ENCODE peak calls at places on chromosomes 5 and 9, in ten cellular contexts. G is mucosa of descending colon, I is aorta, D is Panc1, S is MM.1S, W is neuronal stem cell, O is psoas muscle, Y is GM06990, H is prostate gland, U is ovary. F is an unnamed sample.

GRCh38 chr9:115855458-115856133 is 298.0 kb upstream of the PAPPA start:
- DNase-seq in G (no peak), I (no peak), D (no peak), S (no peak), W (peak; percentile 41), O (no peak), Y (no peak), H (no peak), U (no peak), F (no peak)

GRCh38 chr9:4073371-4073770 is 226.5 kb downstream of the GLIS3 start:
- DNase-seq in G (no peak), I (no peak), D (peak; percentile 2), S (no peak), W (no peak), O (no peak), Y (no peak), H (no peak), U (no peak), F (no peak)

GRCh38 chr5:159094745-159095144 is 5.0 kb downstream of the EBF1 start:
- DNase-seq in G (peak; percentile 48), I (peak; percentile 88), D (no peak), S (peak; percentile 28), W (no peak), O (peak; percentile 83), Y (peak; percentile 56), H (no peak), U (peak; percentile 87), F (peak; percentile 85)

GRCh38 chr5:73435640-73436534 is 12.7 kb downstream of the FOXD1 start:
- DNase-seq in G (no peak), I (no peak), D (no peak), S (no peak), W (no peak), O (no peak), Y (no peak), H (no peak), U (no peak), F (no peak)

GRCh38 chr9:5626727-5627634 is 1.9 kb upstream of the RIC1 start:
- DNase-seq in G (no peak), I (peak; percentile 65), D (no peak), S (peak; percentile 93), W (no peak), O (peak; percentile 73), Y (peak; percentile 84), H (peak; percentile 22), U (no peak), F (no peak)

GRCh38 chr5:107812570-107813141 is 141.9 kb upstream of the EFNA5 start:
- DNase-seq in G (no peak), I (no peak), D (no peak), S (no peak), W (no peak), O (no peak), Y (peak; percentile 69), H (no peak), U (no peak), F (no peak)

GRCh38 chr9:92100237-92100911 is 14.8 kb downstream of the SPTLC1 start:
- DNase-seq in G (no peak), I (no peak), D (peak; percentile 62), S (no peak), W (no peak), O (no peak), Y (no peak), H (no peak), U (no peak), F (no peak)

GRCh38 chr9:77575785-77576184 is 72.3 kb downstream of the GNA14 start:
- DNase-seq in G (no peak), I (no peak), D (no peak), S (peak; percentile 47), W (peak; percentile 48), O (no peak), Y (no peak), H (no peak), U (no peak), F (no peak)

GRCh38 chr9:78167356-78167755 is 68.5 kb upstream of the CEP78 start:
- DNase-seq in G (no peak), I (no peak), D (no peak), S (no peak), W (no peak), O (no peak), Y (no peak), H (peak; percentile 81), U (no peak), F (no peak)

GRCh38 chr9:134593756-134594375 is 47.7 kb upstream of the COL5A1 start:
- DNase-seq in G (no peak), I (no peak), D (no peak), S (no peak), W (no peak), O (no peak), Y (no peak), H (no peak), U (no peak), F (no peak)

GRCh38 chr5:177301503-177302165 is 1.9 kb downstream of the RAB24 start:
- DNase-seq in G (peak; percentile 75), I (no peak), D (no peak), S (peak; percentile 87), W (no peak), O (peak; percentile 54), Y (no peak), H (peak; percentile 89), U (no peak), F (peak; percentile 88)

GRCh38 chr9:105024529-105024928 is 96.6 kb upstream of the ABCA1 start:
- DNase-seq in G (no peak), I (no peak), D (no peak), S (no peak), W (no peak), O (no peak), Y (no peak), H (no peak), U (no peak), F (no peak)
- H3K36me3 ChIP-seq in G (no peaks in the 10 kb centered on the region), I (no peaks in the 10 kb centered on the region), D (no peaks in the 10 kb centered on the region), S (no peaks in the 10 kb centered on the region), W (no peaks in the 10 kb centered on the region), O (no peaks in the 10 kb centered on the region), Y (no peaks in the 10 kb centered on the region), H (no peaks in the 10 kb centered on the region), U (no peaks in the 10 kb centered on the region), F (no peaks in the 10 kb centered on the region)

DNA sequence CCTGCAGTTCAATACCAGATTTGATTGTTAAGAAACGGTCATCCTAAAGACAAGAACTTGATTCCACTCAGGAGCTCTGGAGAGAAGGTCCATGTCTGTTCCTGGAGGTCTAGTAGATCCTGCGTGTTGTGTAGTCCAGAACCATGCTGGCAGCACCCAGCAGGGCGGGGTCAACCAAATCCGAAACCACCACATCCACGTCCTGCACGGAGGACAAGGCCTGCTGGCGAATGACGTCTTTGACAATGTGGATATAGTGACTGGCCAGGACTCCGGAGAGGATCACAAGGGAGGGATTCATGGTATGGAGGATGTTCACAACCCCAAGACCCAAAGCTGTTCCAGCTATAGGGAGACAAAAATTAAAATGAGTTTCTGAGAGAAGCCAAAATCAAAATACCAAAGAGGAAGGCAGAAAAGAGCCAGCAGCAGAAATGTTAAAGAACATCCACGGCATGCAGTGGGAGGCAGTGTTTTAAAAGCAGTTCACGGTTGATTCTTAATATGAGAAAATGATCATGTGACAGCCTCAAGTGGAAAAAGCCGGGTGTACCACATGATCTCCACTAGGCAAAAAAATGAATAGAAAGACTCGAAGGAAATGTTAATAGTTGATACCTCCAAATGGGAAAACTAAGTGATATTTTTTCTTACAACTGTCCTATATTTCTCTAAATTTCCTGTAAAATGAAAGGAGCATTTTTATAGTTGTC is 26.7 kb downstream of the CLTA start:
- DNase-seq in G (no peak), I (no peak), D (no peak), S (no peak), W (no peak), O (no peak), Y (no peak), H (no peak), U (no peak), F (no peak)
- H3K36me3 ChIP-seq in G (peaks cover 22% of the 10 kb centered on the region), I (peaks cover 3% of the 10 kb centered on the region), D (peaks cover 54% of the 10 kb centered on the region), S (peaks cover 9% of the 10 kb centered on the region), W (peaks cover 94% of the 10 kb centered on the region), O (peaks cover 5% of the 10 kb centered on the region), Y (peaks cover 35% of the 10 kb centered on the region), H (peaks cover 2% of the 10 kb centered on the region), U (no peaks in the 10 kb centered on the region), F (peaks cover 25% of the 10 kb centered on the region)

DNA sequence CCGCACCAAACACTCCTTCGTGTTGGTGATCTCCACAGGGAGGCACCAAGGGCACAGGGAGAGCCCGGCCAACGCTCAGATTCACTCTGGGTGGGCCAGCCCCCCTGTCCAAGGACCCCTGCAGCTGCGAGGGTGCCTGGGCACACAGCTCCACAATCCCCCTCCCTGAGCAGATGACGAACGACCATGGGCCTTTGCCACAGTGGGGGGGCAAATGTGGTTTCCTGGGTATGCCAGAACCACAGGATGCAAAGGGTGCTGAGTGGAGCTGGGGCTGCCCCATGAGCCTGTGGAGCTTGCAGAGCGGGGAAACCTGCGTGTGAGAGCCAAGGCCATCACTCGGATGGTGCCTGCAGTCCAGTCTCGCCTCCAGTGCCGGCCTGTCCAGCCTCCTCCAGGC is 31.0 kb downstream of the LPCAT1 start:
- DNase-seq in G (no peak), I (no peak), D (no peak), S (no peak), W (no peak), O (no peak), Y (no peak), H (no peak), U (no peak), F (no peak)
- H3K36me3 ChIP-seq in G (no peaks in the 10 kb centered on the region), I (peaks cover 2% of the 10 kb centered on the region), D (peaks cover 6% of the 10 kb centered on the region), S (peaks cover 13% of the 10 kb centered on the region), W (peaks cover 89% of the 10 kb centered on the region), O (no peaks in the 10 kb centered on the region), Y (peaks cover 20% of the 10 kb centered on the region), H (no peaks in the 10 kb centered on the region), U (no peaks in the 10 kb centered on the region), F (peaks cover 5% of the 10 kb centered on the region)

GRCh38 chr5:151800527-151800926 is 28.8 kb downstream of the G3BP1 start:
- DNase-seq in G (no peak), I (no peak), D (no peak), S (no peak), W (no peak), O (no peak), Y (no peak), H (no peak), U (no peak), F (no peak)

GRCh38 chr5:151799407-151799806 is 27.7 kb downstream of the G3BP1 start:
- DNase-seq in G (no peak), I (no peak), D (no peak), S (no peak), W (no peak), O (no peak), Y (no peak), H (no peak), U (no peak), F (no peak)

GRCh38 chr5:151793358-151793757 is 21.6 kb downstream of the G3BP1 start:
- DNase-seq in G (no peak), I (no peak), D (no peak), S (no peak), W (no peak), O (no peak), Y (no peak), H (no peak), U (no peak), F (no peak)

GRCh38 chr5:151795426-151795825 is 23.7 kb downstream of the G3BP1 start:
- DNase-seq in G (no peak), I (no peak), D (no peak), S (no peak), W (no peak), O (no peak), Y (no peak), H (no peak), U (no peak), F (no peak)

DNA sequence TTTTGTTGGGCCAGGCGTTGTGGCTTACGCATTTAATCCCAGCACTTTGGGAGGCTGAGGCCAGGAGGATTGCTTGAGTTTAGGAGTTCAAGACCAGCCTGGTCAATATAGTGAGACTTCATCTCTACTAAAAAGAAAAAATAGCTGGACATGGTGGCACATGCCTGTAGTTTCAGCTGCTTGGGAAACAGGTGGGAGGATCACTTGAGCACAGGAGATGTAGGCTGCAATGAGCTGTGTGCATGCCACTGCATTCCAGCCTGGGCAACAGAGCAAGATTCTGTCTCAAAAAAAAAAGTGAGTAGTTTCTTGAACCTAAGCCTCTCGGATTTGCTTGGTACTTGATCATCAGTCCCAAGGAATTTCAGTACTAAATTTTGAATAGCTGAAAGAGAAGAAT is 26.9 kb downstream of the G3BP1 start:
- DNase-seq in G (no peak), I (no peak), D (no peak), S (no peak), W (no peak), O (no peak), Y (no peak), H (no peak), U (no peak), F (no peak)
- H3K36me3 ChIP-seq in G (no peaks in the 10 kb centered on the region), I (peaks cover 3% of the 10 kb centered on the region), D (peaks cover 56% of the 10 kb centered on the region), S (peaks cover 33% of the 10 kb centered on the region), W (peaks cover 98% of the 10 kb centered on the region), O (peaks cover 12% of the 10 kb centered on the region), Y (peaks cover 20% of the 10 kb centered on the region), H (peaks cover 12% of the 10 kb centered on the region), U (no peaks in the 10 kb centered on the region), F (peaks cover 74% of the 10 kb centered on the region)